ENCODE peak calls at places on chromosome 9, in ten cellular contexts. One of them, this sample, is unnamed.

GRCh38 chr9:72485821-72486605 is 35.4 kb upstream of the TMC1 start:
- DNase-seq in gastrocnemius medialis: no peak
- DNase-seq in endothelial cell: no peak
- DNase-seq in fibroblast of the aortic adventitia: peak
- DNase-seq in OCI-LY7: no peak
- DNase-seq in psoas muscle: no peak
- DNase-seq in spleen: no peak
- DNase-seq in foreskin fibroblast: no peak
- DNase-seq in fibroblast of lung: peak
- DNase-seq in GM23338: no peak
- DNase-seq in this sample: peak

GRCh38 chr9:93304574-93305496 is 120.9 kb downstream of the WNK2 start:
- DNase-seq in psoas muscle: peak
- DNase-seq in spleen: peak
- DNase-seq in GM23338: peak
- DNase-seq in gastrocnemius medialis: peak
- DNase-seq in OCI-LY7: peak
- DNase-seq in fibroblast of the aortic adventitia: peak
- DNase-seq in foreskin fibroblast: peak
- DNase-seq in endothelial cell: peak
- DNase-seq in fibroblast of lung: peak
- DNase-seq in this sample: peak

GRCh38 chr9:113899205-113899604 is 23.1 kb downstream of the ZNF618 start:
- DNase-seq in fibroblast of lung: no peak
- DNase-seq in foreskin fibroblast: no peak
- DNase-seq in spleen: no peak
- DNase-seq in gastrocnemius medialis: no peak
- DNase-seq in GM23338: no peak
- DNase-seq in fibroblast of the aortic adventitia: no peak
- DNase-seq in endothelial cell: no peak
- DNase-seq in OCI-LY7: no peak
- DNase-seq in psoas muscle: no peak
- DNase-seq in this sample: no peak

GRCh38 chr9:123396007-123396511 is 40.1 kb downstream of the CRB2 start:
- DNase-seq in fibroblast of the aortic adventitia: no peak
- DNase-seq in GM23338: no peak
- DNase-seq in foreskin fibroblast: no peak
- DNase-seq in OCI-LY7: no peak
- DNase-seq in psoas muscle: no peak
- DNase-seq in fibroblast of lung: no peak
- DNase-seq in gastrocnemius medialis: no peak
- DNase-seq in spleen: no peak
- DNase-seq in endothelial cell: no peak
- DNase-seq in this sample: no peak

GRCh38 chr9:125541840-125542243 is 165.2 kb downstream of the MAPKAP1 start:
- DNase-seq in GM23338: no peak
- DNase-seq in OCI-LY7: no peak
- DNase-seq in fibroblast of the aortic adventitia: no peak
- DNase-seq in endothelial cell: no peak
- DNase-seq in gastrocnemius medialis: no peak
- DNase-seq in spleen: no peak
- DNase-seq in fibroblast of lung: peak
- DNase-seq in psoas muscle: no peak
- DNase-seq in foreskin fibroblast: no peak
- DNase-seq in this sample: no peak

GRCh38 chr9:92763721-92764380 is 782 bp downstream of the BICD2 start:
- DNase-seq in OCI-LY7: peak
- DNase-seq in GM23338: peak
- DNase-seq in fibroblast of lung: peak
- DNase-seq in fibroblast of the aortic adventitia: no peak
- DNase-seq in gastrocnemius medialis: no peak
- DNase-seq in foreskin fibroblast: no peak
- DNase-seq in spleen: peak
- DNase-seq in endothelial cell: peak
- DNase-seq in psoas muscle: peak
- DNase-seq in this sample: no peak

GRCh38 chr9:137236936-137237421 is 4.1 kb upstream of the TUBB4B start:
- DNase-seq in psoas muscle: no peak
- DNase-seq in spleen: no peak
- DNase-seq in fibroblast of the aortic adventitia: no peak
- DNase-seq in OCI-LY7: no peak
- DNase-seq in fibroblast of lung: no peak
- DNase-seq in endothelial cell: no peak
- DNase-seq in foreskin fibroblast: no peak
- DNase-seq in gastrocnemius medialis: no peak
- DNase-seq in GM23338: no peak
- DNase-seq in this sample: no peak

GRCh38 chr9:98157372-98157771 is 35.1 kb downstream of the CORO2A start:
- DNase-seq in spleen: no peak
- DNase-seq in psoas muscle: no peak
- DNase-seq in fibroblast of the aortic adventitia: no peak
- DNase-seq in foreskin fibroblast: no peak
- DNase-seq in gastrocnemius medialis: no peak
- DNase-seq in fibroblast of lung: no peak
- DNase-seq in OCI-LY7: no peak
- DNase-seq in GM23338: no peak
- DNase-seq in endothelial cell: no peak
- DNase-seq in this sample: no peak

GRCh38 chr9:70490478-70490877 is 76.0 kb upstream of the KLF9 start:
- DNase-seq in fibroblast of lung: no peak
- DNase-seq in fibroblast of the aortic adventitia: no peak
- DNase-seq in GM23338: no peak
- DNase-seq in spleen: no peak
- DNase-seq in psoas muscle: no peak
- DNase-seq in OCI-LY7: no peak
- DNase-seq in foreskin fibroblast: no peak
- DNase-seq in gastrocnemius medialis: no peak
- DNase-seq in endothelial cell: no peak
- DNase-seq in this sample: no peak

GRCh38 chr9:16272766-16273165 is 597.7 kb downstream of the BNC2 start:
- DNase-seq in GM23338: no peak
- DNase-seq in fibroblast of lung: no peak
- DNase-seq in OCI-LY7: no peak
- DNase-seq in spleen: no peak
- DNase-seq in foreskin fibroblast: no peak
- DNase-seq in endothelial cell: no peak
- DNase-seq in fibroblast of the aortic adventitia: peak
- DNase-seq in gastrocnemius medialis: no peak
- DNase-seq in psoas muscle: no peak
- DNase-seq in this sample: no peak

GRCh38 chr9:115018547-115019435 is 88.4 kb upstream of the TNFSF8 start:
- DNase-seq in fibroblast of lung: peak
- DNase-seq in foreskin fibroblast: peak
- DNase-seq in GM23338: no peak
- DNase-seq in endothelial cell: no peak
- DNase-seq in OCI-LY7: no peak
- DNase-seq in psoas muscle: no peak
- DNase-seq in fibroblast of the aortic adventitia: peak
- DNase-seq in spleen: no peak
- DNase-seq in gastrocnemius medialis: no peak
- DNase-seq in this sample: peak

GRCh38 chr9:107309271-107309670 is 26.2 kb downstream of the RAD23B start:
- DNase-seq in foreskin fibroblast: no peak
- DNase-seq in psoas muscle: no peak
- DNase-seq in fibroblast of the aortic adventitia: no peak
- DNase-seq in spleen: no peak
- DNase-seq in endothelial cell: no peak
- DNase-seq in GM23338: no peak
- DNase-seq in OCI-LY7: no peak
- DNase-seq in gastrocnemius medialis: no peak
- DNase-seq in fibroblast of lung: peak
- DNase-seq in this sample: no peak

GRCh38 chr9:127801955-127802575 is 617 bp upstream of the FPGS start:
- DNase-seq in OCI-LY7: no peak
- DNase-seq in fibroblast of the aortic adventitia: peak
- DNase-seq in spleen: no peak
- DNase-seq in endothelial cell: no peak
- DNase-seq in foreskin fibroblast: no peak
- DNase-seq in fibroblast of lung: no peak
- DNase-seq in psoas muscle: no peak
- DNase-seq in GM23338: no peak
- DNase-seq in gastrocnemius medialis: no peak
- DNase-seq in this sample: no peak
- TF ChIP-seq CTCF in OCI-LY7: peak
- TF ChIP-seq CTCF in fibroblast of the aortic adventitia: no peak
- TF ChIP-seq CTCF in spleen: no peak
- TF ChIP-seq CTCF in endothelial cell: no peak
- TF ChIP-seq CTCF in foreskin fibroblast: no peak
- TF ChIP-seq CTCF in fibroblast of lung: no peak
- TF ChIP-seq CTCF in psoas muscle: no peak
- TF ChIP-seq CTCF in GM23338: peak
- TF ChIP-seq CTCF in gastrocnemius medialis: peak
- TF ChIP-seq CTCF in this sample: peak

DNA sequence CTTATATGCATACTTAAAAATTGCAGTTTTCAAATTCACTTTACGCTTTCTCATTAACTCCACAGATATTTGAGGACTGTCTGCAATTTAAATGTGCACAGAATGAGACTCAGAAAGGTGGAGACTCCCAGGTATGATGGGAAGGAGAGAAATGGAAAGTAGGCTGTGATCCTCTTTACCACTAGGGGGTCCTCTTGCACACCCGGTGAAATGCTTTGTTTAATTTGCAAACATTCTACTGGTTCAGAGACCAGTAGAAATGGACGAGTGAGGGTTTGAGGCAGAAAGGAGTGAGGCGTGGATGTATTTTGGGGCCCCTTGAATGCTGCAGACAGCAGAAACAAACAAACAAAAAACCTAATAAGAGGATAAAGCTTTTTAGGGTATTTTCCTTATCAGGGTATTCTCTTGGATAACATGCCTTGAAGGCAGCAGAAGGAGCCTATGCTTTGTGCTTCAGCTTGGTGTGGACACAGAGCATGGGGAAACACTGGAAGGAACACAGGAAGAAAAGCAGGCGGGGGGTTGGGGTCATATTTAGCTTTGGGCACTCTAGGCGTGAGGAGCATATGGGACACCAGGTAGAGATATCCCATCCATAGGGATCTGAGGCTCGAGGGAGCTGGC is 410.1 kb downstream of the DMRT2 start:
- DNase-seq in psoas muscle: no peak
- DNase-seq in fibroblast of lung: no peak
- DNase-seq in gastrocnemius medialis: no peak
- DNase-seq in GM23338: peak
- DNase-seq in foreskin fibroblast: no peak
- DNase-seq in spleen: no peak
- DNase-seq in endothelial cell: peak
- DNase-seq in fibroblast of the aortic adventitia: no peak
- DNase-seq in OCI-LY7: peak
- DNase-seq in this sample: no peak
- TF ChIP-seq CTCF in psoas muscle: peak
- TF ChIP-seq CTCF in fibroblast of lung: peak
- TF ChIP-seq CTCF in gastrocnemius medialis: no peak
- TF ChIP-seq CTCF in GM23338: peak
- TF ChIP-seq CTCF in foreskin fibroblast: peak
- TF ChIP-seq CTCF in spleen: peak
- TF ChIP-seq CTCF in endothelial cell: peak
- TF ChIP-seq CTCF in fibroblast of the aortic adventitia: peak
- TF ChIP-seq CTCF in OCI-LY7: peak
- TF ChIP-seq CTCF in this sample: peak

GRCh38 chr9:112748041-112748440 is 2.5 kb upstream of the SNX30 start:
- DNase-seq in endothelial cell: no peak
- DNase-seq in OCI-LY7: no peak
- DNase-seq in gastrocnemius medialis: no peak
- DNase-seq in psoas muscle: no peak
- DNase-seq in GM23338: no peak
- DNase-seq in spleen: no peak
- DNase-seq in fibroblast of the aortic adventitia: no peak
- DNase-seq in fibroblast of lung: no peak
- DNase-seq in foreskin fibroblast: no peak
- DNase-seq in this sample: no peak

GRCh38 chr9:112747094-112747493 is 3.5 kb upstream of the SNX30 start:
- DNase-seq in psoas muscle: no peak
- DNase-seq in spleen: no peak
- DNase-seq in GM23338: no peak
- DNase-seq in OCI-LY7: no peak
- DNase-seq in foreskin fibroblast: no peak
- DNase-seq in fibroblast of lung: no peak
- DNase-seq in gastrocnemius medialis: no peak
- DNase-seq in endothelial cell: no peak
- DNase-seq in fibroblast of the aortic adventitia: no peak
- DNase-seq in this sample: no peak

GRCh38 chr9:112744177-112744576 is 6.4 kb upstream of the SNX30 start:
- DNase-seq in OCI-LY7: no peak
- DNase-seq in endothelial cell: no peak
- DNase-seq in gastrocnemius medialis: no peak
- DNase-seq in foreskin fibroblast: no peak
- DNase-seq in fibroblast of the aortic adventitia: no peak
- DNase-seq in psoas muscle: no peak
- DNase-seq in fibroblast of lung: no peak
- DNase-seq in GM23338: no peak
- DNase-seq in spleen: no peak
- DNase-seq in this sample: no peak

GRCh38 chr9:112743216-112743835 is 7.2 kb upstream of the SNX30 start:
- DNase-seq in gastrocnemius medialis: no peak
- DNase-seq in foreskin fibroblast: no peak
- DNase-seq in endothelial cell: no peak
- DNase-seq in spleen: no peak
- DNase-seq in GM23338: no peak
- DNase-seq in OCI-LY7: peak
- DNase-seq in fibroblast of lung: no peak
- DNase-seq in psoas muscle: no peak
- DNase-seq in fibroblast of the aortic adventitia: no peak
- DNase-seq in this sample: peak
- TF ChIP-seq CTCF in gastrocnemius medialis: no peak
- TF ChIP-seq CTCF in foreskin fibroblast: peak
- TF ChIP-seq CTCF in endothelial cell: no peak
- TF ChIP-seq CTCF in spleen: no peak
- TF ChIP-seq CTCF in GM23338: peak
- TF ChIP-seq CTCF in OCI-LY7: peak
- TF ChIP-seq CTCF in fibroblast of lung: no peak
- TF ChIP-seq CTCF in psoas muscle: no peak
- TF ChIP-seq CTCF in fibroblast of the aortic adventitia: peak
- TF ChIP-seq CTCF in this sample: peak

GRCh38 chr9:105637787-105638395 is 24.4 kb upstream of the TAL2 start:
- DNase-seq in GM23338: peak
- DNase-seq in gastrocnemius medialis: no peak
- DNase-seq in psoas muscle: no peak
- DNase-seq in foreskin fibroblast: peak
- DNase-seq in fibroblast of lung: no peak
- DNase-seq in spleen: no peak
- DNase-seq in fibroblast of the aortic adventitia: peak
- DNase-seq in OCI-LY7: peak
- DNase-seq in endothelial cell: no peak
- DNase-seq in this sample: peak
- TF ChIP-seq CTCF in GM23338: peak
- TF ChIP-seq CTCF in gastrocnemius medialis: peak
- TF ChIP-seq CTCF in psoas muscle: peak
- TF ChIP-seq CTCF in foreskin fibroblast: peak
- TF ChIP-seq CTCF in fibroblast of lung: peak
- TF ChIP-seq CTCF in spleen: peak
- TF ChIP-seq CTCF in fibroblast of the aortic adventitia: peak
- TF ChIP-seq CTCF in OCI-LY7: peak
- TF ChIP-seq CTCF in endothelial cell: peak
- TF ChIP-seq CTCF in this sample: peak

This sample was measured in HFFc6.